ENCODE peak calls at places on chromosome 3, in five cellular contexts. C, U, K, P and Y are unnamed samples.

GRCh38 chr3:72085036-72085435 is 300.1 kb upstream of the PROK2 start:
- DNase-seq in U (no peak), K (no peak), P (no peak), C (no peak), Y (no peak)

GRCh38 chr3:105812194-105812586 is 56.6 kb downstream of the CBLB start:
- DNase-seq in P (no peak), C (peak; percentile 5), K (no peak), U (no peak), Y (no peak)

GRCh38 chr3:39981547-39982184 is 172.3 kb downstream of the MYRIP start:
- DNase-seq in U (no peak), P (no peak), C (no peak), K (no peak), Y (no peak)

GRCh38 chr3:134201201-134202130 is 49.2 kb downstream of the RYK start:
- DNase-seq in K (no peak), C (peak; percentile 59), U (no peak), P (no peak), Y (no peak)

GRCh38 chr3:52025453-52025852 is 29.8 kb upstream of the RPL29 start:
- DNase-seq in P (no peak), C (no peak), U (no peak), K (peak; percentile 60), Y (no peak)

GRCh38 chr3:99023590-99024192 is 122.2 kb upstream of the DCBLD2 start:
- DNase-seq in P (no peak), C (peak; percentile 35), U (no peak), K (no peak), Y (no peak)

GRCh38 chr3:128173241-128173640 is 20.0 kb downstream of the EEFSEC start:
- DNase-seq in K (no peak), C (no peak), P (no peak), U (no peak), Y (no peak)

GRCh38 chr3:191774485-191774884 is 313.5 kb downstream of the PYDC2 start:
- DNase-seq in P (no peak), C (peak; percentile 91), K (no peak), U (no peak), Y (no peak)